ENCODE peak calls at places on chromosomes 13 and 19, in four cellular contexts. I is IMR-90, Q is mesendoderm, H is H1. G is an unnamed sample.

GRCh38 chr13:113093580-113094409 is 11.8 kb upstream of the F7 start:
- DNase-seq in I (no peak), Q (no peak), H (no peak), G (no peak)

GRCh38 chr13:111964411-111965035 is 102.4 kb upstream of the SOX1 start:
- DNase-seq in I (no peak), Q (no peak), H (no peak), G (no peak)

GRCh38 chr13:65866138-65866537 is 1364.0 kb downstream of the PCDH9 start:
- DNase-seq in I (no peak), Q (no peak), H (no peak), G (no peak)

GRCh38 chr19:50384685-50385535 is 763 bp downstream of the POLD1 start:
- DNase-seq in I (peak; percentile 16), Q (peak; percentile 37), H (no peak), G (no peak)

GRCh38 chr13:40132249-40132648 is 476.8 kb downstream of the COG6 start:
- DNase-seq in I (no peak), Q (no peak), H (no peak), G (no peak)

GRCh38 chr19:3970313-3970807 is 539 bp downstream of the DAPK3 start:
- DNase-seq in I (no peak), Q (no peak), H (no peak), G (no peak)

GRCh38 chr13:29598321-29598720 is 2.8 kb upstream of the SLC7A1 start:
- DNase-seq in I (no peak), Q (no peak), H (no peak), G (no peak)

GRCh38 chr19:41415154-41415571 is 12.0 kb downstream of the B3GNT8 start:
- DNase-seq in I (no peak), Q (no peak), H (no peak), G (no peak)

GRCh38 chr19:44236384-44236783 is 23.3 kb upstream of the ZNF233 start:
- DNase-seq in I (no peak), Q (no peak), H (no peak), G (no peak)

GRCh38 chr13:114099191-114099590 is 33.2 kb downstream of the RASA3 start:
- DNase-seq in I (peak; percentile 93), Q (peak; percentile 91), H (no peak), G (peak; percentile 86)

GRCh38 chr19:35251456-35251855 is 2.7 kb downstream of the LSR start:
- DNase-seq in I (no peak), Q (no peak), H (peak; percentile 27), G (no peak)

GRCh38 chr13:59425211-59425721 is 738.5 kb downstream of the DIAPH3 start:
- DNase-seq in I (peak; percentile 84), Q (no peak), H (no peak), G (no peak)

GRCh38 chr13:74168263-74168675 is 34.1 kb upstream of the KLF12 start:
- DNase-seq in I (no peak), Q (no peak), H (no peak), G (no peak)

GRCh38 chr19:29308977-29309520 is 96.1 kb upstream of the UQCRFS1 start:
- DNase-seq in I (no peak), Q (peak; percentile 57), H (peak; percentile 60), G (peak; percentile 69)

GRCh38 chr19:44635581-44636438 is 7.9 kb upstream of the PVR start:
- DNase-seq in I (peak; percentile 63), Q (no peak), H (no peak), G (no peak)

GRCh38 chr13:59677966-59678814 is 485.5 kb downstream of the DIAPH3 start:
- DNase-seq in I (peak; percentile 72), Q (peak; percentile 64), H (no peak), G (no peak)

GRCh38 chr13:102394158-102395053 is 7.4 kb downstream of the FGF14 start:
- DNase-seq in I (peak; percentile 73), Q (peak; percentile 97), H (peak; percentile 97), G (peak; percentile 96)

GRCh38 chr13:55572862-55573261 is 1567.9 kb upstream of the PRR20A start:
- DNase-seq in I (no peak), Q (no peak), H (no peak), G (peak; percentile 33)

GRCh38 chr19:4019578-4019977 is 12.0 kb downstream of the PIAS4 start:
- DNase-seq in I (no peak), Q (no peak), H (no peak), G (no peak)

GRCh38 chr19:17842663-17843313 is 5.0 kb downstream of the JAK3 start:
- DNase-seq in I (no peak), Q (no peak), H (no peak), G (no peak)

GRCh38 chr13:19618925-19619324 is 14.5 kb upstream of the MPHOSPH8 start:
- DNase-seq in I (peak; percentile 37), Q (peak; percentile 58), H (peak; percentile 46), G (peak; percentile 33)

GRCh38 chr19:9751449-9751848 is 17.1 kb downstream of the ZNF846 start:
- DNase-seq in I (no peak), Q (peak; percentile 10), H (no peak), G (no peak)

GRCh38 chr19:48739400-48739825 is 997 bp downstream of the RASIP1 start:
- DNase-seq in I (no peak), Q (no peak), H (no peak), G (no peak)

GRCh38 chr19:52695996-52696395 is 38.8 kb downstream of the ZNF611 start:
- DNase-seq in I (no peak), Q (peak; percentile 67), H (no peak), G (no peak)

DNA sequence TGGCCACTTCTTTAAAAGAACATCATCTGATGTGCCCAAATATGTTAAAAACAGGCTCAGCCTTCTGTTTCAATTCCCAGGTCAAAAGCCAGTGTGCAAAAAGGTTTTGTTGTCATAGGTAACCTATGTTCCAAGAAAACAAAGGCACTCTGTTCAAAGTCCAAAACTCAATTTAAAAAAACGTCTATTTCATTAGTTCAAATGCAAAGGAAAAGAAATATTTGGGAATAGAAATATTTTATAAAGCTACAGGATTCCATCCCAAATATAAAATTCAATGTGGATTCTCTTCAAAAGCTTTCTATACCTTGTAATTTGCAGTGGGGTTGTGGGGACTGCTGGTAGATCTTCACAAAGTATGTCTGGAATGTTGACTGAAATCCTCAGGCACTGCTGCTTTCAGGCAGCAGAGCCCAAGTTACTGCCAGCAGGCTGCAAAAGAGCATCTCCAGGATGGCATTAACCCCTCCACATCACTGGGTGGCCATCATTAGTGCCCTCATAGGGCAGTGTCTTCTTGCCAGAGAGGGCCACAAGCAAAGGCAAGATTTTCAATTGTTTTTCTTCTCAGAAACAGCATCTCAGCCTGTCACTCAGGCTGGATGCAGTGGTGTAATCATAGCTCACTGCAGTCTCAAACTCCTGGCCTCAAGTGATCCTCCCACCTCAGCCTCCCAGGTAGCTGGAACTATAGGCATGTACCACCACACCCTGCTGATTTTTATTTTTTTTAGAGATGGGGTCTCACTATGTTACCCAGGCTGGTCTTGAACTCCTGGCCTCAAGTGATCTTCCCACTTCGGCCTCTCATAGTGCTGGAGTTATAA is 22.8 kb upstream of the STK24 start:
- DNase-seq in I (peak; percentile 9), Q (peak; percentile 81), H (no peak), G (peak; percentile 38)
- H4K5ac ChIP-seq in I (no peak overlapping the region), Q (no peak overlapping the region), H (no peak overlapping the region), G (no peak overlapping the region)

GRCh38 chr19:47105874-47106273 is 7.7 kb downstream of the ZC3H4 start:
- DNase-seq in I (no peak), Q (no peak), H (no peak), G (no peak)

GRCh38 chr19:47104678-47105077 is 8.9 kb downstream of the ZC3H4 start:
- DNase-seq in I (no peak), Q (no peak), H (no peak), G (no peak)

GRCh38 chr19:47100290-47100689 is 13.3 kb downstream of the ZC3H4 start:
- DNase-seq in I (no peak), Q (peak; percentile 61), H (no peak), G (no peak)

GRCh38 chr19:47099576-47100050 is 14.0 kb downstream of the ZC3H4 start:
- DNase-seq in I (no peak), Q (peak; percentile 41), H (no peak), G (no peak)

GRCh38 chr19:47102561-47103135 is 10.9 kb downstream of the ZC3H4 start:
- DNase-seq in I (no peak), Q (no peak), H (no peak), G (no peak)
- H3K27ac ChIP-seq in I (no peak overlapping the region), Q (no peak overlapping the region), H (no peak overlapping the region), G (no peak overlapping the region)

GRCh38 chr13:104105418-104106355 is 1039.5 kb upstream of the SLC10A2 start:
- DNase-seq in I (no peak), Q (no peak), H (no peak), G (no peak)

GRCh38 chr13:104098421-104098820 is 1032.2 kb upstream of the SLC10A2 start:
- DNase-seq in I (no peak), Q (no peak), H (no peak), G (no peak)

DNA sequence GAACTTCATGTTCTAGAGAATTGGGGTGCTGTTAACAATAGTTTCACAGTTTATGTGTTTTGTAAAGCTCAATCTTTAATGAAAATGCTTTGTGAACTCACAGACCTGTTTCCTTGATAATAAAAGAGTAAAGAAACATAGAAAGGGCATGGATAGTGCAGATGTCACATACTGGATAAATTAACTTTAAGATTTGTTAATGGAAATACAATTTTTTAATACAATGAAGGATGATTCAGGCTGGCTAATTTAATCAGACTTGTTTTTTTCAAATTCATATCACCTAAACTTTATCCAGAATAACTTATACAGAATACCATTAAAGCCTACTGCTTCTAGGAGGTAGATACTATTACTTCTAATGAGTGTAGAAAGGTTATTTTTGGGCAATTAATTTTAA is 1033.5 kb upstream of the SLC10A2 start:
- DNase-seq in I (no peak), Q (no peak), H (no peak), G (no peak)
- H4K5ac ChIP-seq in I (no peak overlapping the region), Q (no peak overlapping the region), H (no peak overlapping the region), G (no peak overlapping the region)

DNA sequence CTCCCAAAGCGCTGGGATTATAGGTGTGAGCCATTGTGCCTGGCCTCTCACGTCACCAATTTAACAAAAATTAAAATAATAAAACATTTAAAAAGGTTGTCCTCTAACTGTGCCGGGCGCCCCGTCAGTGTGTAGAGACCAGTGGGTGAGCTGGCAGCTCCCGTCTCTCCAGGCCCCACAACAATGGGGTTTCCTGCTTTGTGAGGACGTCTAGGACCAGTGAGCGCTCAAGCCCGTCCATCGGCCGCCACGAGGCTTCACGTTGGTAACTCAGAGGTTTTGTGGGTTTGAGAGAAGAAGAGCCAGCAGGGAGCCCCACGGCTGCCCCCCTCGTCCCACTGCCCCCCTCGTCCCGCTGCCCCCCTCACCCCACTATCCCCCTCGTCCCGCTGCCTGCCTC is 4.7 kb downstream of the LSM7 start:
- DNase-seq in I (no peak), Q (no peak), H (no peak), G (no peak)
- H3K27ac ChIP-seq in I (no peak overlapping the region), Q (no peak overlapping the region), H (no peak overlapping the region), G (no peak overlapping the region)

DNA sequence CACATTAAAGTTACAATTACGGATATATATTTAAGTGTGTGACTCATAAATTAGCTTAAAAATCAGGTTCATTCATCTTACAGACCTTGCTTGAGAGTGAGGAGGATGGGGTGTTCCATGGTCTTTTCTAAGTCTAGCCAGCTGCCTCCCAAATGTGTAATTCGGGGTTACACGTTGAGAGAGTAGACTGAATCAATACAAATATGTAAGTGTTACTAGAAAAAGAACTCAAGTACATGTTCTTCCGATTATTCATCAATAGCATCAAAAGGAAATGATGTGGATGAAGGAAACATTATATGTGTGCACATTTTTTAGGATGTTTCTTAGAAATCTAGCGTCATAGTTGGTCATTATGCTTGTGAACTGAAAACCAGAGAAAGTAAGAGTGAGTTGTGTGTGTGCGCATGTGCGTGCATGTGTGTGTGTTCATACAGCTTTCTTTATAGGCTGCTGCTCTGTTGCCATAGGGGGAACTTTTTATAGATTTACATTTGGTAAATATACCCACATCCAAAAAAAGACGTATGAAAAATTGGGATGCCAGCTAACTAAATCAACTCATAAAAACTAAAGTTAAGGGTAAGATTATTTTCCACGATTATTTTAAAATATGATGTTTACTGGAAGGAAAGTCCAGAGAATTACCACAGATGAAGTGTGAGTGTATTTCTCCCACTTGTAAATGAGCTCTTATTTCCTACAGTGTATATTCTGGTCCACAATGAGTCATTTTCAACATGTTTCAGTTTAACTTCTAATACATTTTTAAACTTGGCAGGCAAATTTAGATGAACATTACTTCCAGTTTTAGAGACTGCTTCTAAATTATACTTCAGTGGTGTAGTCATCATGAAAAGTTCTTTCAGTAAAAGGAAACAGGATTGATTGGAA is 82.5 kb downstream of the PIBF1 start:
- DNase-seq in I (peak; percentile 69), Q (no peak), H (no peak), G (no peak)
- H4K5ac ChIP-seq in I (no peak overlapping the region), Q (no peak overlapping the region), H (no peak overlapping the region), G (no peak overlapping the region)

G was measured in H9.